ENCODE peak calls at places on chromosomes 7 and 10, in seven cellular contexts. E is hippocampal formation; C is esophagus muscularis mucosa; U is activated naive CD4-positive, alpha-beta T cell; G is activated T-helper 9 cell treated with anti-CD3 and anti-CD28 coated beads, Interleukin-2, amount 50 U/mL, for 16 hours; R is Calu3; N is NCI-H748 treated with DMSO at 0.1 percent for 48 hours. K is an unnamed sample.

GRCh38 chr10:55374917-55375316 is 573.9 kb upstream of the PCDH15 start:
- DNase-seq in E (no peak), U (no peak), R (no peak), C (no peak), N (no peak), G (no peak), K (no peak)

GRCh38 chr7:70884809-70885208 is 247.1 kb upstream of the GALNT17 start:
- DNase-seq in E (no peak), N (no peak), U (no peak), G (no peak), C (no peak), R (no peak), K (no peak)

GRCh38 chr10:99827906-99828305 is 45.5 kb downstream of the ABCC2 start:
- DNase-seq in N (no peak), C (no peak), U (no peak), R (no peak), G (no peak), E (no peak), K (no peak)

GRCh38 chr10:114420811-114421485 is 16.6 kb upstream of the AFAP1L2 start:
- DNase-seq in U (no peak), R (no peak), E (no peak), N (no peak), C (no peak), G (no peak), K (no peak)

GRCh38 chr7:157564518-157565177 is 227.8 kb downstream of the DNAJB6 start:
- DNase-seq in U (no peak), G (no peak), R (no peak), N (no peak), C (no peak), E (no peak), K (no peak)

GRCh38 chr10:70115948-70116682 is 16.5 kb downstream of the AIFM2 start:
- DNase-seq in R (peak), G (peak), E (peak), C (no peak), U (peak), N (peak), K (no peak)

GRCh38 chr7:155460926-155461613 is 3.1 kb downstream of the EN2 start:
- DNase-seq in C (no peak), U (no peak), E (no peak), N (no peak), R (no peak), G (no peak), K (no peak)

GRCh38 chr10:77605466-77605865 is 32.1 kb downstream of the KCNMA1 start:
- DNase-seq in N (no peak), C (no peak), G (no peak), R (no peak), E (no peak), U (no peak), K (no peak)

GRCh38 chr10:34143466-34143865 is 671.6 kb downstream of the PARD3 start:
- DNase-seq in C (no peak), G (no peak), R (no peak), E (no peak), U (no peak), N (no peak), K (no peak)

GRCh38 chr10:60576130-60577069 is 186.7 kb upstream of the ANK3 start:
- DNase-seq in N (no peak), R (no peak), E (no peak), G (no peak), U (no peak), C (no peak), K (no peak)

GRCh38 chr7:152760384-152761115 is 998 bp downstream of the ACTR3B start:
- DNase-seq in U (no peak), G (no peak), C (peak), N (no peak), E (no peak), R (no peak), K (no peak)

GRCh38 chr7:55033241-55033846 is 14.5 kb downstream of the EGFR start:
- DNase-seq in R (no peak), U (no peak), G (no peak), C (peak), E (no peak), N (no peak), K (peak)

GRCh38 chr7:45259966-45260646 is 102.5 kb downstream of the RAMP3 start:
- DNase-seq in C (no peak), E (peak), N (no peak), U (peak), R (peak), G (peak), K (no peak)

K was measured in coronary artery.